ENCODE peak calls at places on chromosomes 5 and 9, in five cellular contexts. I, N, W, G and Q are unnamed samples.

GRCh38 chr9:125337282-125337681 is 75.7 kb downstream of the GAPVD1 start:
- DNase-seq in I (no peak), N (no peak), W (no peak), G (no peak), Q (no peak)

GRCh38 chr9:111897831-111898144 is 1.2 kb downstream of the UGCG start:
- DNase-seq in I (peak), N (peak), W (no peak), G (no peak), Q (no peak)

GRCh38 chr5:35771321-35771720 is 85.4 kb upstream of the IL7R start:
- DNase-seq in I (peak), N (peak), W (no peak), G (no peak), Q (no peak)

GRCh38 chr9:4585135-4585534 is 77.0 kb upstream of the PLPP6 start:
- DNase-seq in I (no peak), N (no peak), W (no peak), G (no peak), Q (no peak)

GRCh38 chr9:34372598-34373011 is 4.1 kb downstream of the MYORG start:
- DNase-seq in I (no peak), N (no peak), W (no peak), G (no peak), Q (no peak)

GRCh38 chr5:146380714-146381113 is 42.1 kb downstream of the POU4F3 start:
- DNase-seq in I (no peak), N (no peak), W (no peak), G (no peak), Q (no peak)

GRCh38 chr5:62371409-62371808 is 32.3 kb downstream of the DIMT1 start:
- DNase-seq in I (no peak), N (peak), W (no peak), G (no peak), Q (no peak)

GRCh38 chr9:132875159-132875558 is 2.9 kb downstream of the AK8 start:
- DNase-seq in I (no peak), N (no peak), W (no peak), G (no peak), Q (no peak)

GRCh38 chr5:39505751-39506150 is 81.0 kb upstream of the DAB2 start:
- DNase-seq in I (no peak), N (no peak), W (no peak), G (no peak), Q (no peak)

GRCh38 chr9:95038666-95039065 is 278.8 kb downstream of the FANCC start:
- DNase-seq in I (no peak), N (no peak), W (no peak), G (no peak), Q (no peak)

GRCh38 chr5:61308699-61309098 is 23.4 kb upstream of the ZSWIM6 start:
- DNase-seq in I (no peak), N (no peak), W (no peak), G (no peak), Q (no peak)

GRCh38 chr9:101400120-101400519 is 1.5 kb downstream of the ZNF189 start:
- DNase-seq in I (no peak), N (no peak), W (peak), G (no peak), Q (no peak)

GRCh38 chr5:82793808-82794419 is 283.3 kb downstream of the TMEM167A start:
- DNase-seq in I (peak), N (peak), W (no peak), G (peak), Q (no peak)

GRCh38 chr5:103014983-103015382 is 105.0 kb downstream of the GIN1 start:
- DNase-seq in I (peak), N (peak), W (no peak), G (no peak), Q (no peak)

GRCh38 chr9:83062011-83062652 is 810 bp downstream of the RASEF start:
- DNase-seq in I (peak), N (no peak), W (no peak), G (no peak), Q (no peak)

GRCh38 chr5:102956599-102956998 is 163.3 kb downstream of the GIN1 start:
- DNase-seq in I (no peak), N (no peak), W (no peak), G (no peak), Q (no peak)

GRCh38 chr5:54469655-54470054 is 14.2 kb downstream of the HSPB3 start:
- DNase-seq in I (no peak), N (no peak), W (no peak), G (no peak), Q (no peak)

GRCh38 chr5:93572773-93573626 is 8.0 kb downstream of the NR2F1-AS1 start:
- DNase-seq in I (no peak), N (no peak), W (no peak), G (no peak), Q (no peak)

GRCh38 chr5:73834693-73835092 is 208.7 kb downstream of the ARHGEF28 start:
- DNase-seq in I (no peak), N (no peak), W (no peak), G (no peak), Q (no peak)

GRCh38 chr5:168227973-168228615 is 63.4 kb upstream of the WWC1 start:
- DNase-seq in I (peak), N (no peak), W (no peak), G (no peak), Q (no peak)

GRCh38 chr9:82404484-82405280 is 416.1 kb downstream of the SPATA31D1 start:
- DNase-seq in I (no peak), N (no peak), W (no peak), G (no peak), Q (no peak)

GRCh38 chr9:133738039-133738805 is at the start of gene SARDH:
- DNase-seq in I (peak), N (no peak), W (no peak), G (peak), Q (no peak)

GRCh38 chr5:160159991-160160826 is 41.0 kb upstream of the PWWP2A start:
- DNase-seq in I (no peak), N (no peak), W (no peak), G (no peak), Q (peak)

GRCh38 chr5:124806026-124806856 is 59.8 kb upstream of the ZNF608 start:
- DNase-seq in I (peak), N (no peak), W (peak), G (peak), Q (peak)

GRCh38 chr5:7897014-7897600 is 28.2 kb downstream of the MTRR start:
- DNase-seq in I (peak), N (peak), W (no peak), G (peak), Q (peak)

GRCh38 chr9:121956808-121957207 is 136.3 kb downstream of the TTLL11 start:
- DNase-seq in I (peak), N (no peak), W (no peak), G (no peak), Q (peak)

GRCh38 chr5:158430166-158430828 is 571.4 kb upstream of the CLINT1 start:
- DNase-seq in I (no peak), N (no peak), W (no peak), G (no peak), Q (no peak)

GRCh38 chr9:83649080-83649479 is 26.1 kb downstream of the IDNK start:
- DNase-seq in I (peak), N (peak), W (peak), G (peak), Q (no peak)

GRCh38 chr9:121393318-121393717 is 23.3 kb upstream of the STOM start:
- DNase-seq in I (peak), N (no peak), W (no peak), G (no peak), Q (no peak)

GRCh38 chr9:73014011-73014410 is 61.2 kb upstream of the ALDH1A1 start:
- DNase-seq in I (no peak), N (no peak), W (no peak), G (no peak), Q (no peak)

GRCh38 chr9:33800886-33801285 is 5.5 kb downstream of the PRSS3 start:
- DNase-seq in I (peak), N (no peak), W (no peak), G (no peak), Q (no peak)

GRCh38 chr5:97534166-97534565 is 351.1 kb upstream of the RIOK2 start:
- DNase-seq in I (peak), N (peak), W (no peak), G (peak), Q (peak)
- TF ChIP-seq CTCF in I (peak), N (peak), W (peak), G (peak), Q (peak)

GRCh38 chr9:129897263-129897662 is 62.0 kb downstream of the USP20 start:
- DNase-seq in I (no peak), N (no peak), W (no peak), G (no peak), Q (no peak)

GRCh38 chr9:129899620-129900019 is 64.4 kb downstream of the USP20 start:
- DNase-seq in I (no peak), N (no peak), W (no peak), G (no peak), Q (no peak)

GRCh38 chr9:129900263-129901041 is 65.2 kb downstream of the USP20 start:
- DNase-seq in I (no peak), N (no peak), W (no peak), G (no peak), Q (no peak)

GRCh38 chr9:129895376-129896268 is 60.4 kb downstream of the USP20 start:
- DNase-seq in I (no peak), N (no peak), W (no peak), G (no peak), Q (no peak)

GRCh38 chr9:129898205-129898604 is 62.9 kb downstream of the USP20 start:
- DNase-seq in I (peak), N (no peak), W (no peak), G (no peak), Q (no peak)
- TF ChIP-seq CTCF in I (no peak), N (no peak), W (no peak), G (no peak), Q (no peak)

GRCh38 chr5:170986598-170986997 is 124.8 kb downstream of the RANBP17 start:
- DNase-seq in I (peak), N (peak), W (no peak), G (no peak), Q (peak)
- TF ChIP-seq CTCF in I (peak), N (peak), W (no peak), G (no peak), Q (no peak)

GRCh38 chr5:130063603-130064002 is 159.3 kb downstream of the CHSY3 start:
- DNase-seq in I (no peak), N (no peak), W (no peak), G (no peak), Q (no peak)
- TF ChIP-seq CTCF in I (no peak), N (no peak), W (no peak), G (no peak), Q (no peak)

GRCh38 chr5:75414241-75414640 is 77.2 kb downstream of the HMGCR start:
- DNase-seq in I (no peak), N (no peak), W (no peak), G (no peak), Q (no peak)

GRCh38 chr5:75412111-75412990 is 75.3 kb downstream of the HMGCR start:
- DNase-seq in I (no peak), N (peak), W (no peak), G (no peak), Q (peak)
- TF ChIP-seq CTCF in I (no peak), N (peak), W (peak), G (peak), Q (peak)